ENCODE peak calls at places on chromosome 22, in seven cellular contexts. One of them, this sample, is unnamed.

GRCh38 chr22:30310881-30311771 is 15.6 kb downstream of the TBC1D10A start:
- DNase-seq in H1: no peak
- DNase-seq in fibroblast of the aortic adventitia: peak
- DNase-seq in HFF-Myc: no peak
- DNase-seq in gastrocnemius medialis: peak
- DNase-seq in AG09309: no peak
- DNase-seq in prostate gland: peak
- DNase-seq in this sample: peak

GRCh38 chr22:30649430-30650007 is 13.9 kb downstream of the SLC35E4 start:
- DNase-seq in H1: no peak
- DNase-seq in fibroblast of the aortic adventitia: peak
- DNase-seq in HFF-Myc: peak
- DNase-seq in gastrocnemius medialis: no peak
- DNase-seq in AG09309: no peak
- DNase-seq in prostate gland: no peak
- DNase-seq in this sample: peak

GRCh38 chr22:47632646-47633045 is 870.2 kb downstream of the TBC1D22A start:
- DNase-seq in H1: no peak
- DNase-seq in fibroblast of the aortic adventitia: no peak
- DNase-seq in HFF-Myc: no peak
- DNase-seq in gastrocnemius medialis: no peak
- DNase-seq in AG09309: no peak
- DNase-seq in prostate gland: no peak
- DNase-seq in this sample: no peak

GRCh38 chr22:30643055-30643875 is 7.7 kb downstream of the SLC35E4 start:
- DNase-seq in H1: no peak
- DNase-seq in fibroblast of the aortic adventitia: no peak
- DNase-seq in HFF-Myc: no peak
- DNase-seq in gastrocnemius medialis: no peak
- DNase-seq in AG09309: no peak
- DNase-seq in prostate gland: no peak
- DNase-seq in this sample: no peak

GRCh38 chr22:22155607-22156006 is 89.0 kb upstream of the VPREB1 start:
- DNase-seq in H1: no peak
- DNase-seq in fibroblast of the aortic adventitia: no peak
- DNase-seq in HFF-Myc: no peak
- DNase-seq in gastrocnemius medialis: no peak
- DNase-seq in AG09309: no peak
- DNase-seq in prostate gland: no peak
- DNase-seq in this sample: no peak

GRCh38 chr22:17155941-17156340 is 3.1 kb downstream of the HDHD5 start:
- DNase-seq in H1: no peak
- DNase-seq in fibroblast of the aortic adventitia: no peak
- DNase-seq in HFF-Myc: no peak
- DNase-seq in gastrocnemius medialis: no peak
- DNase-seq in AG09309: no peak
- DNase-seq in prostate gland: no peak
- DNase-seq in this sample: no peak

GRCh38 chr22:31969789-31970489 is 25.6 kb downstream of the YWHAH start:
- DNase-seq in H1: peak
- DNase-seq in fibroblast of the aortic adventitia: peak
- DNase-seq in HFF-Myc: no peak
- DNase-seq in gastrocnemius medialis: peak
- DNase-seq in AG09309: no peak
- DNase-seq in prostate gland: peak
- DNase-seq in this sample: peak

GRCh38 chr22:29475550-29475949 is 4.5 kb upstream of the NEFH start:
- DNase-seq in H1: no peak
- DNase-seq in fibroblast of the aortic adventitia: no peak
- DNase-seq in HFF-Myc: no peak
- DNase-seq in gastrocnemius medialis: no peak
- DNase-seq in AG09309: no peak
- DNase-seq in prostate gland: no peak
- DNase-seq in this sample: no peak

GRCh38 chr22:27885977-27886842 is 32.8 kb downstream of the PITPNB start:
- DNase-seq in H1: peak
- DNase-seq in fibroblast of the aortic adventitia: peak
- DNase-seq in HFF-Myc: peak
- DNase-seq in gastrocnemius medialis: no peak
- DNase-seq in AG09309: peak
- DNase-seq in prostate gland: peak
- DNase-seq in this sample: peak

GRCh38 chr22:22180738-22181514 is 63.7 kb upstream of the VPREB1 start:
- DNase-seq in H1: no peak
- DNase-seq in fibroblast of the aortic adventitia: no peak
- DNase-seq in HFF-Myc: no peak
- DNase-seq in gastrocnemius medialis: no peak
- DNase-seq in AG09309: no peak
- DNase-seq in prostate gland: no peak
- DNase-seq in this sample: no peak

GRCh38 chr22:41401781-41402648 is 20.3 kb downstream of the TEF start:
- DNase-seq in H1: no peak
- DNase-seq in fibroblast of the aortic adventitia: peak
- DNase-seq in HFF-Myc: peak
- DNase-seq in gastrocnemius medialis: no peak
- DNase-seq in AG09309: peak
- DNase-seq in prostate gland: peak
- DNase-seq in this sample: peak

GRCh38 chr22:35275580-35275979 is 18.3 kb downstream of the HMGXB4 start:
- DNase-seq in H1: no peak
- DNase-seq in fibroblast of the aortic adventitia: no peak
- DNase-seq in HFF-Myc: no peak
- DNase-seq in gastrocnemius medialis: no peak
- DNase-seq in AG09309: no peak
- DNase-seq in prostate gland: no peak
- DNase-seq in this sample: peak

GRCh38 chr22:17980638-17981051 is 43.7 kb downstream of the MICAL3 start:
- DNase-seq in H1: no peak
- DNase-seq in fibroblast of the aortic adventitia: no peak
- DNase-seq in HFF-Myc: no peak
- DNase-seq in gastrocnemius medialis: no peak
- DNase-seq in AG09309: no peak
- DNase-seq in prostate gland: peak
- DNase-seq in this sample: no peak

GRCh38 chr22:17734197-17734596 is 40.1 kb downstream of the BID start:
- DNase-seq in H1: no peak
- DNase-seq in fibroblast of the aortic adventitia: peak
- DNase-seq in HFF-Myc: no peak
- DNase-seq in gastrocnemius medialis: no peak
- DNase-seq in AG09309: peak
- DNase-seq in prostate gland: no peak
- DNase-seq in this sample: no peak

GRCh38 chr22:17665884-17666283 is 27.3 kb downstream of the BCL2L13 start:
- DNase-seq in H1: no peak
- DNase-seq in fibroblast of the aortic adventitia: peak
- DNase-seq in HFF-Myc: no peak
- DNase-seq in gastrocnemius medialis: no peak
- DNase-seq in AG09309: no peak
- DNase-seq in prostate gland: no peak
- DNase-seq in this sample: no peak

DNA sequence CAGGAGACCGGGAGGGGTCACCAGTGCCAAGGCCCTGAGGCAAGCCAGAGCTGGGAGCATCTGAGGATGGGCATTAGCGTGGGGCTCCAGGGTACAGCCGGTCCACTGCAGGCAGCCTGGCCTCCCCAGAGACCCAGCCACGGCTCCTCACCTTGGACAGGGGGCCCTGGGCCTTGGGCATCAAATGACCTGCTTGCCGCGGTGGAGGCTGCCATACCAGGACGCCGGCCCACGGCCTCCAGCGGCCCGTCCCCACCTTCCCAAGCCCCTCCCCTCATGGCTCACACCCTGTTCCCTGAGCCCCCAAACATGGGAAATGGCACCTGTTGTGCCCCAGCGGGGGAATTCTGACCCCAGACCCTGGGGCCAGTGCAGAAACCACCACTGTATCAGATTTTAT is 12.7 kb upstream of the RTN4R start:
- DNase-seq in H1: no peak
- DNase-seq in fibroblast of the aortic adventitia: no peak
- DNase-seq in HFF-Myc: no peak
- DNase-seq in gastrocnemius medialis: no peak
- DNase-seq in AG09309: no peak
- DNase-seq in prostate gland: no peak
- DNase-seq in this sample: no peak
- H3K4me3 ChIP-seq in H1: no peak
- H3K4me3 ChIP-seq in fibroblast of the aortic adventitia: no peak
- H3K4me3 ChIP-seq in HFF-Myc: no peak
- H3K4me3 ChIP-seq in gastrocnemius medialis: no peak
- H3K4me3 ChIP-seq in AG09309: no peak
- H3K4me3 ChIP-seq in prostate gland: no peak
- H3K4me3 ChIP-seq in this sample: no peak

DNA sequence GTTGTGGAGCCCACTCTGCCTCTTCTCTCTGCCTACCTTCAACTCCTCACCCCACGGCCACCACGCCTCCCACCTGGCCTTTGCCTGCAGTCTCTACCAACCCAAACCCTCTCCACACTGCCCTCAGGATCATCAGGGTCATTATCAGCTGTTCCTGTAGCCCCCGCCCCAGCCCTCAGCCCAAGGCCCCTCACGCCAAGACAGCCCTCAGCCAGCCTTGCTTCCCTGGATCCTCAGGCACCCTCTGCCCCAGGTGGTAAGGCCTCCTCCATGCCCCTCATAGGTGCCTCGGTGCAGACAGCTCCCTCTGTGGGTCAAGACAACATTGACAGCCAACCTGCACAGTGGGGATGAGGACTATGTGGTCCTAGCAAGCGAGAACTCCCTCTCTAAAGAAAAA is 1.7 kb downstream of the SBF1 start:
- DNase-seq in H1: no peak
- DNase-seq in fibroblast of the aortic adventitia: no peak
- DNase-seq in HFF-Myc: no peak
- DNase-seq in gastrocnemius medialis: no peak
- DNase-seq in AG09309: no peak
- DNase-seq in prostate gland: no peak
- DNase-seq in this sample: peak
- H3K4me3 ChIP-seq in H1: no peak
- H3K4me3 ChIP-seq in fibroblast of the aortic adventitia: peak
- H3K4me3 ChIP-seq in HFF-Myc: peak
- H3K4me3 ChIP-seq in gastrocnemius medialis: peak
- H3K4me3 ChIP-seq in AG09309: no peak
- H3K4me3 ChIP-seq in prostate gland: peak
- H3K4me3 ChIP-seq in this sample: peak

GRCh38 chr22:36913431-36914382 is at the start of gene CSF2RB:
- DNase-seq in H1: no peak
- DNase-seq in fibroblast of the aortic adventitia: no peak
- DNase-seq in HFF-Myc: no peak
- DNase-seq in gastrocnemius medialis: no peak
- DNase-seq in AG09309: no peak
- DNase-seq in prostate gland: no peak
- DNase-seq in this sample: no peak
- H3K4me3 ChIP-seq in H1: no peak
- H3K4me3 ChIP-seq in fibroblast of the aortic adventitia: no peak
- H3K4me3 ChIP-seq in HFF-Myc: no peak
- H3K4me3 ChIP-seq in gastrocnemius medialis: no peak
- H3K4me3 ChIP-seq in AG09309: no peak
- H3K4me3 ChIP-seq in prostate gland: no peak
- H3K4me3 ChIP-seq in this sample: no peak

GRCh38 chr22:37546436-37547248 is 13.6 kb upstream of the CDC42EP1 start:
- DNase-seq in H1: no peak
- DNase-seq in fibroblast of the aortic adventitia: peak
- DNase-seq in HFF-Myc: no peak
- DNase-seq in gastrocnemius medialis: no peak
- DNase-seq in AG09309: no peak
- DNase-seq in prostate gland: peak
- DNase-seq in this sample: peak
- H3K4me3 ChIP-seq in H1: peak
- H3K4me3 ChIP-seq in fibroblast of the aortic adventitia: no peak
- H3K4me3 ChIP-seq in HFF-Myc: peak
- H3K4me3 ChIP-seq in gastrocnemius medialis: no peak
- H3K4me3 ChIP-seq in AG09309: no peak
- H3K4me3 ChIP-seq in prostate gland: no peak
- H3K4me3 ChIP-seq in this sample: no peak

DNA sequence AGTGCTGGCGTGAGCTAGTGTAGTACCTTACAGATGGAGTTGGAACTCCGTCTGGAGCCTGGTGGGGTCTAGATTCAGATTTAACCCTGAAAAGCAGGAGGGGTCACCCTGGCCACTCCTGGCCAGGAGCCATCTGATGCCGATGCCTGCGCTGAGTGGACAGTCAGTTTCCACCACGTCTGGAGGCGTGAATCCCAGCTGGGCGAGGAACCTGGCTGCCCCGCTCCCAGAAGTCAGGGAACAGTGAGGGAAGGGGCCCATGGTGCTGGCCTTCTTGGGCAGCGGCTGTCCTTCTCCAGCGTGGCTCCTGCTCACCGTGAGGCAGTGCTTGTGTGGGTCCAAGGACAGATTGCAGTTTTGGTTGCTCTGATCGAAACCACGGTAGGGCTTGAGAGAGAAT is 76.3 kb downstream of the PARVB start:
- DNase-seq in H1: no peak
- DNase-seq in fibroblast of the aortic adventitia: no peak
- DNase-seq in HFF-Myc: no peak
- DNase-seq in gastrocnemius medialis: no peak
- DNase-seq in AG09309: no peak
- DNase-seq in prostate gland: no peak
- DNase-seq in this sample: no peak
- H3K4me3 ChIP-seq in H1: no peak
- H3K4me3 ChIP-seq in fibroblast of the aortic adventitia: no peak
- H3K4me3 ChIP-seq in HFF-Myc: no peak
- H3K4me3 ChIP-seq in gastrocnemius medialis: no peak
- H3K4me3 ChIP-seq in AG09309: no peak
- H3K4me3 ChIP-seq in prostate gland: no peak
- H3K4me3 ChIP-seq in this sample: no peak

GRCh38 chr22:46084376-46084775 is 66.0 kb upstream of the PPARA start:
- DNase-seq in H1: no peak
- DNase-seq in fibroblast of the aortic adventitia: no peak
- DNase-seq in HFF-Myc: no peak
- DNase-seq in gastrocnemius medialis: no peak
- DNase-seq in AG09309: no peak
- DNase-seq in prostate gland: no peak
- DNase-seq in this sample: no peak
- H3K4me3 ChIP-seq in H1: no peak
- H3K4me3 ChIP-seq in fibroblast of the aortic adventitia: peak
- H3K4me3 ChIP-seq in HFF-Myc: peak
- H3K4me3 ChIP-seq in gastrocnemius medialis: peak
- H3K4me3 ChIP-seq in AG09309: peak
- H3K4me3 ChIP-seq in prostate gland: no peak
- H3K4me3 ChIP-seq in this sample: no peak

DNA sequence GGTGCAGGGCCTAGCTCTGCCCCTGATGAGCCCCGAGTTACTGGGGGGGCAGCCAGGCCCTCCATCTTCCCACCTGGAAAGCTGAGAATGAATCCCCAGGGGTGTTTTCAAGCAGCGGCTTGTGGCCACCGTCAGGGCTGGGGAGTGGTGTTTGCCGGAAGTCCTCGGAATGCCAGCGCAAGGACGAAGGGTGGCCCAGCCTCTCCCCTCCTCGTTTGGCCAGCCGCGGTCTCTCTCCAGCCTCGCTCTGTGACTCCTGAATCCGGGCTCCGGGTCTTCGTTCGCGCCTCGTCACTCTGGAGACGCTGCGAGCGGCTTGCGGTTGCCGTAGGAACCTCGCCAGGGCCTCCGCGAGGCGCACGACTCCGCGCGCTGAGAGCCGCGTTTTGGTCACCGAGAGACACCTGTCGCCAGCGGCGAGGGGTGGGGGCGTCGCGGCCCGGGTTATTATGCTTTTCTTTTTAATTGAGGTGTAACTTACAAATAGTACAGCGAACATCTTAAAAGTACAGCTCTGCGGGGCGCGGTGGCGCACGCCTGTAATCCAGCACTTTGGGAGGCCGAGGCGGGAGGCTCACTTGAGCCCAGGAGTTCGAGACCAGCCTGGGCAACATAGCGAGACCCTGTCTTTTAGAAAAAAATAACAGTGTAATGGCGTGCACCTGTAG is 6.3 kb upstream of the KDELR3 start:
- DNase-seq in H1: peak
- DNase-seq in fibroblast of the aortic adventitia: peak
- DNase-seq in HFF-Myc: peak
- DNase-seq in gastrocnemius medialis: peak
- DNase-seq in AG09309: no peak
- DNase-seq in prostate gland: peak
- DNase-seq in this sample: peak
- H3K4me3 ChIP-seq in H1: no peak
- H3K4me3 ChIP-seq in fibroblast of the aortic adventitia: peak
- H3K4me3 ChIP-seq in HFF-Myc: no peak
- H3K4me3 ChIP-seq in gastrocnemius medialis: peak
- H3K4me3 ChIP-seq in AG09309: no peak
- H3K4me3 ChIP-seq in prostate gland: no peak
- H3K4me3 ChIP-seq in this sample: peak